ENCODE peak calls at places on chromosomes 12 and 14, in ten cellular contexts. One of them, this sample, is unnamed.

GRCh38 chr14:103534576-103535061 is 5.6 kb downstream of the TRMT61A start:
- DNase-seq in cardiac septum: no peak
- DNase-seq in SW480: no peak
- DNase-seq in foreskin melanocyte: no peak
- DNase-seq in fibroblast of pulmonary artery: no peak
- DNase-seq in GM13977: no peak
- DNase-seq in endothelial cell: no peak
- DNase-seq in AG09309: no peak
- DNase-seq in astrocyte of the spinal cord: no peak
- DNase-seq in activated CD8-positive, alpha-beta T cell treated with anti-CD3 and anti-CD28 coated beads, Interleukin-2, amount 10 ng/mL, durations not matched to agents 7 days and 5 days: no peak
- DNase-seq in this sample: no peak

GRCh38 chr14:63676615-63677014 is 34.9 kb upstream of the WDR89 start:
- DNase-seq in GM13977: no peak
- DNase-seq in SW480: no peak
- DNase-seq in AG09309: no peak
- DNase-seq in cardiac septum: no peak
- DNase-seq in foreskin melanocyte: no peak
- DNase-seq in fibroblast of pulmonary artery: no peak
- DNase-seq in activated CD8-positive, alpha-beta T cell treated with anti-CD3 and anti-CD28 coated beads, Interleukin-2, amount 10 ng/mL, durations not matched to agents 7 days and 5 days: no peak
- DNase-seq in astrocyte of the spinal cord: no peak
- DNase-seq in endothelial cell: no peak
- DNase-seq in this sample: no peak

GRCh38 chr12:24997970-24998582 is 49.2 kb upstream of the BCAT1 start:
- DNase-seq in GM13977: peak
- DNase-seq in foreskin melanocyte: peak
- DNase-seq in SW480: no peak
- DNase-seq in activated CD8-positive, alpha-beta T cell treated with anti-CD3 and anti-CD28 coated beads, Interleukin-2, amount 10 ng/mL, durations not matched to agents 7 days and 5 days: no peak
- DNase-seq in astrocyte of the spinal cord: peak
- DNase-seq in endothelial cell: no peak
- DNase-seq in fibroblast of pulmonary artery: peak
- DNase-seq in AG09309: peak
- DNase-seq in cardiac septum: no peak
- DNase-seq in this sample: no peak

GRCh38 chr12:12443482-12443881 is 86.6 kb downstream of the BORCS5 start:
- DNase-seq in foreskin melanocyte: no peak
- DNase-seq in activated CD8-positive, alpha-beta T cell treated with anti-CD3 and anti-CD28 coated beads, Interleukin-2, amount 10 ng/mL, durations not matched to agents 7 days and 5 days: no peak
- DNase-seq in SW480: no peak
- DNase-seq in AG09309: no peak
- DNase-seq in fibroblast of pulmonary artery: peak
- DNase-seq in astrocyte of the spinal cord: peak
- DNase-seq in endothelial cell: no peak
- DNase-seq in cardiac septum: no peak
- DNase-seq in GM13977: no peak
- DNase-seq in this sample: no peak

GRCh38 chr14:61927521-61927920 is 165.3 kb downstream of the SNAPC1 start:
- DNase-seq in activated CD8-positive, alpha-beta T cell treated with anti-CD3 and anti-CD28 coated beads, Interleukin-2, amount 10 ng/mL, durations not matched to agents 7 days and 5 days: no peak
- DNase-seq in cardiac septum: no peak
- DNase-seq in foreskin melanocyte: no peak
- DNase-seq in GM13977: no peak
- DNase-seq in astrocyte of the spinal cord: peak
- DNase-seq in AG09309: no peak
- DNase-seq in fibroblast of pulmonary artery: peak
- DNase-seq in SW480: no peak
- DNase-seq in endothelial cell: no peak
- DNase-seq in this sample: no peak

GRCh38 chr12:16658699-16659098 is 52.7 kb upstream of the LMO3 start:
- DNase-seq in SW480: no peak
- DNase-seq in foreskin melanocyte: no peak
- DNase-seq in activated CD8-positive, alpha-beta T cell treated with anti-CD3 and anti-CD28 coated beads, Interleukin-2, amount 10 ng/mL, durations not matched to agents 7 days and 5 days: no peak
- DNase-seq in fibroblast of pulmonary artery: no peak
- DNase-seq in astrocyte of the spinal cord: no peak
- DNase-seq in AG09309: no peak
- DNase-seq in cardiac septum: no peak
- DNase-seq in GM13977: no peak
- DNase-seq in endothelial cell: no peak
- DNase-seq in this sample: no peak

GRCh38 chr14:34713681-34714319 is 593 bp downstream of the CFL2 start:
- DNase-seq in activated CD8-positive, alpha-beta T cell treated with anti-CD3 and anti-CD28 coated beads, Interleukin-2, amount 10 ng/mL, durations not matched to agents 7 days and 5 days: peak
- DNase-seq in AG09309: no peak
- DNase-seq in GM13977: peak
- DNase-seq in endothelial cell: no peak
- DNase-seq in foreskin melanocyte: no peak
- DNase-seq in fibroblast of pulmonary artery: peak
- DNase-seq in astrocyte of the spinal cord: peak
- DNase-seq in cardiac septum: no peak
- DNase-seq in SW480: peak
- DNase-seq in this sample: peak

GRCh38 chr14:23339506-23340268 is 13.0 kb downstream of the SLC22A17 start:
- DNase-seq in SW480: no peak
- DNase-seq in astrocyte of the spinal cord: no peak
- DNase-seq in cardiac septum: no peak
- DNase-seq in activated CD8-positive, alpha-beta T cell treated with anti-CD3 and anti-CD28 coated beads, Interleukin-2, amount 10 ng/mL, durations not matched to agents 7 days and 5 days: no peak
- DNase-seq in AG09309: no peak
- DNase-seq in GM13977: no peak
- DNase-seq in endothelial cell: no peak
- DNase-seq in fibroblast of pulmonary artery: no peak
- DNase-seq in foreskin melanocyte: no peak
- DNase-seq in this sample: no peak

GRCh38 chr14:38405851-38406630 is 150.1 kb upstream of the CLEC14A start:
- DNase-seq in astrocyte of the spinal cord: peak
- DNase-seq in AG09309: peak
- DNase-seq in SW480: no peak
- DNase-seq in endothelial cell: no peak
- DNase-seq in foreskin melanocyte: no peak
- DNase-seq in fibroblast of pulmonary artery: peak
- DNase-seq in cardiac septum: no peak
- DNase-seq in activated CD8-positive, alpha-beta T cell treated with anti-CD3 and anti-CD28 coated beads, Interleukin-2, amount 10 ng/mL, durations not matched to agents 7 days and 5 days: no peak
- DNase-seq in GM13977: no peak
- DNase-seq in this sample: no peak

GRCh38 chr12:100720016-100720654 is 74.4 kb upstream of the ANO4 start:
- DNase-seq in activated CD8-positive, alpha-beta T cell treated with anti-CD3 and anti-CD28 coated beads, Interleukin-2, amount 10 ng/mL, durations not matched to agents 7 days and 5 days: no peak
- DNase-seq in cardiac septum: no peak
- DNase-seq in AG09309: no peak
- DNase-seq in SW480: no peak
- DNase-seq in GM13977: no peak
- DNase-seq in endothelial cell: no peak
- DNase-seq in astrocyte of the spinal cord: no peak
- DNase-seq in foreskin melanocyte: no peak
- DNase-seq in fibroblast of pulmonary artery: no peak
- DNase-seq in this sample: no peak

GRCh38 chr14:28952707-28953106 is 186.1 kb downstream of the FOXG1 start:
- DNase-seq in astrocyte of the spinal cord: no peak
- DNase-seq in activated CD8-positive, alpha-beta T cell treated with anti-CD3 and anti-CD28 coated beads, Interleukin-2, amount 10 ng/mL, durations not matched to agents 7 days and 5 days: no peak
- DNase-seq in foreskin melanocyte: no peak
- DNase-seq in fibroblast of pulmonary artery: no peak
- DNase-seq in SW480: no peak
- DNase-seq in endothelial cell: no peak
- DNase-seq in cardiac septum: no peak
- DNase-seq in AG09309: no peak
- DNase-seq in GM13977: no peak
- DNase-seq in this sample: no peak

GRCh38 chr12:41709012-41709411 is 435.7 kb downstream of the GXYLT1 start:
- DNase-seq in cardiac septum: no peak
- DNase-seq in GM13977: no peak
- DNase-seq in endothelial cell: no peak
- DNase-seq in AG09309: no peak
- DNase-seq in astrocyte of the spinal cord: no peak
- DNase-seq in activated CD8-positive, alpha-beta T cell treated with anti-CD3 and anti-CD28 coated beads, Interleukin-2, amount 10 ng/mL, durations not matched to agents 7 days and 5 days: no peak
- DNase-seq in SW480: no peak
- DNase-seq in fibroblast of pulmonary artery: no peak
- DNase-seq in foreskin melanocyte: no peak
- DNase-seq in this sample: no peak

GRCh38 chr14:81669308-81669707 is 135.7 kb upstream of the SEL1L start:
- DNase-seq in endothelial cell: no peak
- DNase-seq in cardiac septum: no peak
- DNase-seq in SW480: no peak
- DNase-seq in fibroblast of pulmonary artery: no peak
- DNase-seq in foreskin melanocyte: no peak
- DNase-seq in AG09309: no peak
- DNase-seq in activated CD8-positive, alpha-beta T cell treated with anti-CD3 and anti-CD28 coated beads, Interleukin-2, amount 10 ng/mL, durations not matched to agents 7 days and 5 days: no peak
- DNase-seq in astrocyte of the spinal cord: no peak
- DNase-seq in GM13977: no peak
- DNase-seq in this sample: no peak

GRCh38 chr12:80708535-80709328 is 1.3 kb downstream of the MYF6 start:
- DNase-seq in astrocyte of the spinal cord: peak
- DNase-seq in SW480: no peak
- DNase-seq in cardiac septum: no peak
- DNase-seq in fibroblast of pulmonary artery: peak
- DNase-seq in activated CD8-positive, alpha-beta T cell treated with anti-CD3 and anti-CD28 coated beads, Interleukin-2, amount 10 ng/mL, durations not matched to agents 7 days and 5 days: no peak
- DNase-seq in endothelial cell: peak
- DNase-seq in foreskin melanocyte: no peak
- DNase-seq in AG09309: no peak
- DNase-seq in GM13977: no peak
- DNase-seq in this sample: no peak

GRCh38 chr12:22282283-22282682 is 52.2 kb downstream of the ST8SIA1 start:
- DNase-seq in cardiac septum: no peak
- DNase-seq in astrocyte of the spinal cord: peak
- DNase-seq in fibroblast of pulmonary artery: peak
- DNase-seq in GM13977: no peak
- DNase-seq in endothelial cell: no peak
- DNase-seq in AG09309: no peak
- DNase-seq in foreskin melanocyte: no peak
- DNase-seq in activated CD8-positive, alpha-beta T cell treated with anti-CD3 and anti-CD28 coated beads, Interleukin-2, amount 10 ng/mL, durations not matched to agents 7 days and 5 days: no peak
- DNase-seq in SW480: no peak
- DNase-seq in this sample: no peak

GRCh38 chr14:68779761-68780323 is 13.0 kb downstream of the ZFP36L1 start:
- DNase-seq in AG09309: peak
- DNase-seq in astrocyte of the spinal cord: peak
- DNase-seq in endothelial cell: no peak
- DNase-seq in fibroblast of pulmonary artery: peak
- DNase-seq in activated CD8-positive, alpha-beta T cell treated with anti-CD3 and anti-CD28 coated beads, Interleukin-2, amount 10 ng/mL, durations not matched to agents 7 days and 5 days: peak
- DNase-seq in foreskin melanocyte: no peak
- DNase-seq in SW480: peak
- DNase-seq in cardiac septum: peak
- DNase-seq in GM13977: no peak
- DNase-seq in this sample: peak

GRCh38 chr14:51293149-51293925 is 53.3 kb downstream of the TMX1 start:
- DNase-seq in cardiac septum: no peak
- DNase-seq in astrocyte of the spinal cord: peak
- DNase-seq in endothelial cell: no peak
- DNase-seq in foreskin melanocyte: peak
- DNase-seq in AG09309: no peak
- DNase-seq in SW480: no peak
- DNase-seq in activated CD8-positive, alpha-beta T cell treated with anti-CD3 and anti-CD28 coated beads, Interleukin-2, amount 10 ng/mL, durations not matched to agents 7 days and 5 days: no peak
- DNase-seq in GM13977: no peak
- DNase-seq in fibroblast of pulmonary artery: peak
- DNase-seq in this sample: no peak

GRCh38 chr14:104085032-104085888 is at the start of gene ASPG:
- DNase-seq in foreskin melanocyte: no peak
- DNase-seq in activated CD8-positive, alpha-beta T cell treated with anti-CD3 and anti-CD28 coated beads, Interleukin-2, amount 10 ng/mL, durations not matched to agents 7 days and 5 days: no peak
- DNase-seq in GM13977: peak
- DNase-seq in fibroblast of pulmonary artery: no peak
- DNase-seq in cardiac septum: no peak
- DNase-seq in astrocyte of the spinal cord: no peak
- DNase-seq in endothelial cell: peak
- DNase-seq in AG09309: no peak
- DNase-seq in SW480: no peak
- DNase-seq in this sample: peak